ENCODE peak calls at places on chromosomes 4 and X, in six cellular contexts. X is psoas muscle, H is coronary artery, F is OCI-LY7, Y is keratinocyte, K is Panc1. O is an unnamed sample.

GRCh38 chr4:156606444-156607197 is 365.0 kb downstream of the PDGFC start:
- DNase-seq in F (no peak), H (no peak), X (no peak), Y (no peak), K (no peak), O (no peak)

GRCh38 chr4:24559889-24560288 is 24.5 kb downstream of the DHX15 start:
- DNase-seq in Y (no peak), F (no peak), H (no peak), K (no peak), X (no peak), O (no peak)

GRCh38 chr4:40924096-40924792 is 174.5 kb downstream of the NSUN7 start:
- DNase-seq in Y (no peak), F (peak), H (no peak), X (peak), K (peak), O (peak)

GRCh38 chrX:147069926-147070325 is 255.4 kb upstream of the CXorf51A start:
- DNase-seq in Y (no peak), H (no peak), F (no peak), X (no peak), K (no peak), O (no peak)

GRCh38 chrX:136193771-136194170 is 46.4 kb downstream of the FHL1 start:
- DNase-seq in F (no peak), Y (no peak), X (no peak), H (no peak), K (no peak), O (no peak)

GRCh38 chrX:129511689-129512088 is 11.6 kb downstream of the SMARCA1 start:
- DNase-seq in X (no peak), K (no peak), H (no peak), F (no peak), Y (no peak), O (no peak)

GRCh38 chrX:140091276-140091886 is 126.1 kb upstream of the CXorf66 start:
- DNase-seq in Y (no peak), H (no peak), K (no peak), F (no peak), X (peak), O (peak)

GRCh38 chrX:10579018-10579752 is 41.2 kb downstream of the MID1 start:
- DNase-seq in X (no peak), F (no peak), H (no peak), Y (no peak), K (no peak), O (no peak)

GRCh38 chrX:24520472-24520871 is 55.4 kb downstream of the PDK3 start:
- DNase-seq in K (no peak), X (no peak), Y (no peak), H (no peak), F (no peak), O (no peak)

GRCh38 chrX:8846271-8846670 is 45.1 kb upstream of the FAM9A start:
- DNase-seq in K (no peak), F (no peak), Y (no peak), X (no peak), H (no peak), O (peak)

GRCh38 chr4:161856711-161857326 is 307.0 kb downstream of the FSTL5 start:
- DNase-seq in K (no peak), H (no peak), X (no peak), Y (no peak), F (no peak), O (no peak)

GRCh38 chrX:69060631-69061408 is 104.4 kb downstream of the PJA1 start:
- DNase-seq in Y (no peak), X (no peak), F (no peak), K (no peak), H (peak), O (peak)

GRCh38 chrX:74422576-74423288 is 1.4 kb downstream of the SLC16A2 start:
- DNase-seq in H (peak), X (peak), K (no peak), Y (no peak), F (no peak), O (peak)

GRCh38 chrX:114073926-114074325 is 510.0 kb upstream of the HTR2C start:
- DNase-seq in F (no peak), K (no peak), Y (no peak), X (no peak), H (no peak), O (no peak)

GRCh38 chrX:30141966-30142365 is 73.4 kb upstream of the MAGEB2 start:
- DNase-seq in H (no peak), X (no peak), Y (no peak), F (peak), K (no peak), O (peak)

GRCh38 chrX:123525131-123525725 is 207.6 kb downstream of the THOC2 start:
- DNase-seq in X (no peak), H (no peak), F (no peak), Y (no peak), K (no peak), O (no peak)

GRCh38 chr4:110854021-110854678 is 231.3 kb upstream of the PITX2 start:
- DNase-seq in F (no peak), H (no peak), K (peak), X (no peak), Y (no peak), O (no peak)

GRCh38 chr4:180542445-180543100 is 1700.6 kb upstream of the TENM3 start:
- DNase-seq in F (no peak), K (no peak), Y (no peak), X (no peak), H (no peak), O (no peak)

GRCh38 chr4:62429297-62429696 is 1229.2 kb downstream of the ADGRL3 start:
- DNase-seq in Y (no peak), X (no peak), K (no peak), H (no peak), F (no peak), O (no peak)

GRCh38 chrX:99051639-99052038 is 1358.4 kb downstream of the PCDH19 start:
- DNase-seq in F (no peak), Y (no peak), X (no peak), K (no peak), H (no peak), O (no peak)

GRCh38 chr4:148444296-148445070 is 2.3 kb upstream of the NR3C2 start:
- DNase-seq in F (peak), X (peak), H (no peak), K (no peak), Y (no peak), O (peak)

GRCh38 chrX:24231169-24231568 is 81.6 kb downstream of the ZFX start:
- DNase-seq in H (no peak), Y (peak), K (no peak), X (no peak), F (no peak), O (no peak)

GRCh38 chrX:49977319-49978090 is 55.1 kb downstream of the CLCN5 start:
- DNase-seq in X (no peak), F (no peak), H (no peak), Y (no peak), K (no peak), O (no peak)

GRCh38 chr4:170004656-170005250 is 21.4 kb downstream of the MFAP3L start:
- DNase-seq in K (no peak), F (no peak), H (no peak), X (no peak), Y (no peak), O (no peak)

GRCh38 chrX:45850197-45850774 is 649.6 kb upstream of the DIPK2B start:
- DNase-seq in H (no peak), Y (no peak), X (no peak), K (no peak), F (no peak), O (peak)

GRCh38 chr4:37383579-37384229 is 139.2 kb downstream of the NWD2 start:
- DNase-seq in H (no peak), X (no peak), Y (no peak), K (peak), F (peak), O (peak)

GRCh38 chr4:101356928-101357327 is 9.6 kb upstream of the PPP3CA start:
- DNase-seq in H (no peak), Y (peak), F (no peak), K (peak), X (no peak), O (no peak)

GRCh38 chrX:74325130-74326059 is 21.4 kb downstream of the ZCCHC13 start:
- DNase-seq in H (no peak), X (no peak), F (no peak), Y (no peak), K (no peak), O (no peak)

GRCh38 chrX:17713288-17713687 is 24.0 kb upstream of the SCML1 start:
- DNase-seq in F (no peak), X (no peak), Y (no peak), K (no peak), H (no peak), O (no peak)

GRCh38 chrX:63652086-63652775 is 132.8 kb downstream of the ARHGEF9 start:
- DNase-seq in K (no peak), X (no peak), H (no peak), Y (no peak), F (no peak), O (no peak)

GRCh38 chrX:11105080-11105479 is 6.1 kb upstream of the HCCS start:
- DNase-seq in X (no peak), K (no peak), F (no peak), H (no peak), Y (peak), O (no peak)

GRCh38 chrX:7110821-7111276 is 36.7 kb upstream of the STS start:
- DNase-seq in H (no peak), F (peak), K (no peak), Y (no peak), X (no peak), O (no peak)

GRCh38 chr4:21656832-21657231 is 291.7 kb downstream of the KCNIP4 start:
- DNase-seq in F (no peak), K (no peak), H (no peak), Y (no peak), X (no peak), O (no peak)

GRCh38 chr4:175394213-175394612 is 417.9 kb downstream of the GPM6A start:
- DNase-seq in H (no peak), K (no peak), X (no peak), Y (no peak), F (peak), O (no peak)

GRCh38 chr4:101599620-101600019 is 190.9 kb upstream of the BANK1 start:
- DNase-seq in H (no peak), K (no peak), X (no peak), F (no peak), Y (no peak), O (no peak)

GRCh38 chrX:22486326-22486725 is 213.6 kb downstream of the CBLL2 start:
- DNase-seq in H (no peak), X (no peak), Y (no peak), F (no peak), K (no peak), O (no peak)

GRCh38 chrX:153794897-153795816 is 689 bp downstream of the SSR4 start:
- DNase-seq in F (peak), H (no peak), Y (no peak), K (no peak), X (peak), O (peak)

GRCh38 chr4:60313616-60314015 is 886.5 kb upstream of the ADGRL3 start:
- DNase-seq in H (no peak), F (no peak), X (no peak), Y (no peak), K (no peak), O (no peak)

GRCh38 chr4:18319456-18319855 is 297.9 kb upstream of the LCORL start:
- DNase-seq in H (no peak), K (no peak), X (no peak), F (no peak), Y (no peak), O (no peak)

GRCh38 chr4:103111598-103111997 is 12.0 kb upstream of the BDH2 start:
- DNase-seq in H (no peak), K (no peak), Y (no peak), F (no peak), X (no peak), O (no peak)

GRCh38 chr4:11160288-11160687 is 268.4 kb downstream of the HS3ST1 start:
- DNase-seq in H (no peak), K (no peak), X (no peak), F (no peak), Y (no peak), O (no peak)
- TF ChIP-seq CTCF in H (no peak), K (no peak), X (no peak), F (no peak), Y (no peak), O (no peak)

DNA sequence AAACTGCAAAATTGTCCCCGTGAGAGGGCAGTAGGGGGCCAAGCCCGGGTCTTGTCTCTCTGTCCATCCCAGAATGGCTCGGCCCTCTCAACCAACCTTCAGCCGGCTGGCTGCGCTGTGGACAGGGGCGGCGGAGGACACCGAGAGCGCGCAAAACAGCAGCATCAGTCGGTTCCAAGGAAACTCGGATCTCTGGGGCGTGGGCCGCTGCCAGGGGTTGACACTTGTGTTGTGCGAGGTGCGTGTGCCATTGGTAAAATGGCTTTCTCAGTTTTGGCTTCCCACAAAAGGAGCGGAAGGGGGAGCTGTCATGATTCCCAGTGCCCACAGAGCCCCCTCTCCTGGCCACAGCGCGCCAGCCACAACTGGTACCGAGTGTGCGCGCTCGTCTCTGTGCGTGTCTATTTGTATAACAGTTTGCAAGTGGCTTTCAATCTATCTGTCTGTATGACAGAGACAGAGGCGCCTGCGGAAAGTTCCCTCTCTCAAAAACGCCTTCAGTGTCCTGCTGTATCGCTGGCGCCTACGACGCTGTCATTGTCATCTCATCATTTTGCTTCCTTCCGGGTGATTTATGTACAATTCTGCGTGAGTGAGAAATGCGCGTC is 1.9 kb downstream of the DKK2 start:
- DNase-seq in X (peak), K (no peak), Y (no peak), F (no peak), H (no peak), O (peak)
- TF ChIP-seq CTCF in X (peak), K (peak), Y (no peak), F (no peak), H (no peak), O (peak)

GRCh38 chr4:123398151-123398802 is 1.7 kb downstream of the SPRY1 start:
- DNase-seq in K (no peak), X (peak), H (peak), Y (no peak), F (peak), O (peak)
- TF ChIP-seq CTCF in K (peak), X (peak), H (peak), Y (no peak), F (peak), O (peak)

DNA sequence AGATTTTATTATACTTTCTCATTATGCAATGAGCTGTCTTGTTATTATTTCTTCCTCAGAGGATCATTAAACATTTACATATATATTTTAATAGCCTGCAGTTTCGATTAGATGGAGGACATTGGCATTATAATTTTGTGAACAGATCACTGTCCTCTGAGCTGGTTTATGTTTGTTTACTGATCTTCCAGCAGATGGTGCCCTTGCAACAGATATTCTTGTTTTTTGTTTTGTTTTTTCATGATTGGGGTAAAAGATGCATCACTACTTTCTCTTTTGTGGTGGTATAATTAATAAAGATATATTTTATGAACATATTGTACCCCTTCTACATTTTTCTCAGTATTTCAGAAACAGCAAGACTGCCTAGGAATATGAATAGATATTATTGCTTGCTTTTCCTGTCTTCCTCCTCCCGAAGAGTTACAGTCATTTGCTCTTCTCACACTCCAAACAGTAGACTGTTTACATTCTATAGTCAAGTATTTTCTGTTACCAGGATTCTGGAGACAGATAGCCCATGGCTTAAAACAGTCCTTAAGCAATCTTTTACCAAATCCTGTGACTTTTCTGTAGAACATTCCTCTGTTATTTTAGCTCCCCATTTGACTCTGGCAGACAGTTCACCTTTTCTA is 905.2 kb downstream of the TRAM1L1 start:
- DNase-seq in Y (no peak), K (no peak), H (no peak), X (no peak), F (peak), O (no peak)
- TF ChIP-seq CTCF in Y (peak), K (peak), H (no peak), X (peak), F (peak), O (peak)

GRCh38 chr4:20544645-20545044 is 155.6 kb upstream of the PACRGL start:
- DNase-seq in H (no peak), X (no peak), F (peak), Y (no peak), K (no peak), O (no peak)
- TF ChIP-seq CTCF in H (peak), X (peak), F (peak), Y (no peak), K (peak), O (peak)

GRCh38 chr4:108738307-108738706 is 24.5 kb downstream of the ETNPPL start:
- DNase-seq in F (no peak), K (no peak), Y (no peak), H (no peak), X (no peak), O (no peak)

GRCh38 chr4:108742451-108742850 is 20.4 kb downstream of the ETNPPL start:
- DNase-seq in K (no peak), X (no peak), F (no peak), H (no peak), Y (no peak), O (no peak)

GRCh38 chr4:108744307-108744706 is 18.5 kb downstream of the ETNPPL start:
- DNase-seq in F (no peak), H (no peak), Y (no peak), K (no peak), X (no peak), O (no peak)

DNA sequence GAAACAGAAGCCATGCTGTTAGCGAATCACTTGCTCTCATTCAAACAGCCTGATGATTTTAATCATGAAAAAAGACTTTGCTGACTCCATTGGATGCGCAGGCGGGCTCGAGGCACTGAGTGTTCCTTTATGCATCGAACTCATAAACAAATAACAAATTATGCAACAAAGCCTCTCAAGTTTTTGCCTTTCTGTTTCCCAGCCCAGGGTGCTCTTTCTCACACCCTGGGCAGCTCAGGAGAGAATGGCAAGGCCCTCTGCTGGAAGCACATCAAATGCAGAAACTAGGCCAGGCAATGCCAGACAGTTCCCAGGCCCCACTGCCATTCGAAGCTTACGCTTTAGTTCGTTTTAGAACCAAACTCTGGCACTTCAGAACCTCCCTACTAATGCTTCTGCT is 19.8 kb downstream of the ETNPPL start:
- DNase-seq in Y (no peak), K (no peak), X (no peak), F (no peak), H (no peak), O (no peak)
- TF ChIP-seq CTCF in Y (no peak), K (no peak), X (no peak), F (peak), H (no peak), O (no peak)

GRCh38 chrX:1325515-1326116 is 11.0 kb upstream of the IL3RA start:
- DNase-seq in Y (no peak), X (no peak), F (no peak), H (no peak), K (no peak), O (no peak)

GRCh38 chrX:1321689-1322088 is 14.9 kb upstream of the IL3RA start:
- DNase-seq in Y (no peak), K (no peak), X (no peak), F (no peak), H (no peak), O (no peak)

GRCh38 chrX:1327651-1328304 is 8.8 kb upstream of the IL3RA start:
- DNase-seq in F (no peak), H (no peak), X (no peak), Y (no peak), K (no peak), O (peak)

GRCh38 chrX:1322393-1322792 is 14.2 kb upstream of the IL3RA start:
- DNase-seq in Y (no peak), F (no peak), X (no peak), K (no peak), H (no peak), O (no peak)

DNA sequence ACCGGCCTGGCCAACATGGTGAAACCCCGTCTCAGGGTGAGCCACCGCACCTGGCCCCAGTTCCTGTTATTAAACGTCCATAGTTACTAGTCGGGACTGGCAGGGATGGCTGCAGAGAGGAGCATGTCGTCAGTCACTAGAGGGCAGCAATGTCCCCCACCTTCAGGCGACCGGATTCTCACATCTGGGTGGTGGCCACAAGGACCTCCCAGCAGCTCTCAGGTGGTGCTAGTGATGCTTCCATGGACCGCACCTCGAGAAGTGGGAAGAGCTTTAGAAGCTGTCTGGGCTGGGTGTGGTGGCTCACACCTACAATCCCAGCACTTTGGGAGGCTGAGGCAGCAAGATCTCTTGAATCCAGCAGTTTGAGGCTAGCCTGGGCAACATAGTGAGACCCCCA is 13.3 kb upstream of the IL3RA start:
- DNase-seq in X (peak), K (peak), H (no peak), Y (no peak), F (peak), O (peak)
- TF ChIP-seq CTCF in X (peak), K (peak), H (no peak), Y (no peak), F (peak), O (peak)

DNA sequence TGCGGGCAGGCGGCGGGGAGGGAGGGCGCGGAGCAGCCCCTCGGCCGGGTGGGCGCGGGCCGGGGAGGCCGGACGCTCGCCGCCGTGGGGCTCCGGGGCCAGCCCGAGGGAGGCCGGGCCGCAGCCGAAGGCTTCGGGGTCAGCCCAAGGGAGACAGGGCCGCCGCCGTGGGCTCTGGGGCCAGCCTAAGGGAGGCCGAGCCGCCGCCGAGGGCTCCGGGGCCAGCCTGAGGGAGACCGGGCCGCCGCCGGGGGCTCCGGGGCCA is 251 bp downstream of the KIAA0232 start:
- DNase-seq in Y (no peak), X (no peak), K (no peak), F (no peak), H (no peak), O (no peak)
- TF ChIP-seq CTCF in Y (no peak), X (no peak), K (no peak), F (no peak), H (no peak), O (no peak)

GRCh38 chr4:97720869-97721432 is 422.3 kb downstream of the STPG2 start:
- DNase-seq in F (no peak), H (no peak), K (peak), Y (no peak), X (no peak), O (no peak)
- TF ChIP-seq CTCF in F (peak), H (no peak), K (peak), Y (no peak), X (peak), O (peak)

O was measured in nephron progenitor cell.